ENCODE peak calls at places on chromosome 17, in four cellular contexts. E is tibial artery, K is ovary, W is uterus. G is an unnamed sample. For H3K27me3 and H3K4me1, the result is how much of the 10 kb centered on the place peaks cover.

GRCh38 chr17:77606865-77607210 is 351.7 kb upstream of the TNRC6C start:
- DNase-seq in E (no peak), K (no peak), W (no peak), G (no peak)

GRCh38 chr17:7969434-7969833 is 33.0 kb upstream of the GUCY2D start:
- DNase-seq in E (no peak), K (no peak), W (no peak), G (no peak)

GRCh38 chr17:50872710-50873424 is 6.7 kb upstream of the TOB1 start:
- DNase-seq in E (peak), K (no peak), W (no peak), G (no peak)

GRCh38 chr17:42563543-42563942 is 1.6 kb downstream of the COASY start:
- DNase-seq in E (no peak), K (no peak), W (no peak), G (no peak)

GRCh38 chr17:3925684-3926537 is 9.6 kb upstream of the P2RX1 start:
- DNase-seq in E (no peak), K (no peak), W (no peak), G (no peak)

GRCh38 chr17:45294506-45294905 is 22.3 kb downstream of the MAP3K14 start:
- DNase-seq in E (no peak), K (no peak), W (no peak), G (peak)

GRCh38 chr17:10063730-10064221 is 134.6 kb downstream of the GAS7 start:
- DNase-seq in E (peak), K (no peak), W (peak), G (peak)

GRCh38 chr17:13600475-13601316 is 1.0 kb downstream of the HS3ST3A1 start:
- DNase-seq in E (no peak), K (peak), W (no peak), G (no peak)

GRCh38 chr17:46882666-46883065 is 31.3 kb downstream of the WNT9B start:
- DNase-seq in E (no peak), K (no peak), W (no peak), G (no peak)

GRCh38 chr17:75250009-75250471 is 11.4 kb downstream of the GGA3 start:
- DNase-seq in E (no peak), K (no peak), W (no peak), G (no peak)

GRCh38 chr17:62898239-62898864 is 67.7 kb upstream of the TANC2 start:
- DNase-seq in E (no peak), K (no peak), W (no peak), G (no peak)

GRCh38 chr17:19398301-19399181 is 11.6 kb upstream of the MFAP4 start:
- DNase-seq in E (peak), K (peak), W (no peak), G (peak)

GRCh38 chr17:5425826-5426225 is 5.8 kb downstream of the RPAIN start:
- DNase-seq in E (no peak), K (no peak), W (no peak), G (no peak)

GRCh38 chr17:62653831-62654829 is 26.7 kb downstream of the MRC2 start:
- DNase-seq in E (peak), K (peak), W (peak), G (peak)

GRCh38 chr17:67136191-67137025 is 92.1 kb downstream of the CACNG1 start:
- DNase-seq in E (no peak), K (no peak), W (no peak), G (no peak)

GRCh38 chr17:50470451-50470850 is 1.8 kb upstream of the CHAD start:
- DNase-seq in E (no peak), K (no peak), W (no peak), G (no peak)

GRCh38 chr17:80247561-80247960 is 13.1 kb upstream of the RNF213 start:
- DNase-seq in E (peak), K (no peak), W (no peak), G (no peak)

GRCh38 chr17:7336240-7337175 is at the start of gene ACAP1:
- DNase-seq in E (no peak), K (no peak), W (no peak), G (no peak)

GRCh38 chr17:2081564-2081963 is 26.7 kb downstream of the HIC1 start:
- DNase-seq in E (no peak), K (no peak), W (no peak), G (no peak)

GRCh38 chr17:55458977-55459376 is 37.3 kb upstream of the MMD start:
- DNase-seq in E (no peak), K (no peak), W (no peak), G (no peak)

GRCh38 chr17:41254861-41255260 is 323 bp upstream of the KRTAP9-9 start:
- DNase-seq in E (no peak), K (no peak), W (no peak), G (no peak)
- H3K27me3 ChIP-seq in E (under half), K (under half), W (under half), G (under half)

DNA sequence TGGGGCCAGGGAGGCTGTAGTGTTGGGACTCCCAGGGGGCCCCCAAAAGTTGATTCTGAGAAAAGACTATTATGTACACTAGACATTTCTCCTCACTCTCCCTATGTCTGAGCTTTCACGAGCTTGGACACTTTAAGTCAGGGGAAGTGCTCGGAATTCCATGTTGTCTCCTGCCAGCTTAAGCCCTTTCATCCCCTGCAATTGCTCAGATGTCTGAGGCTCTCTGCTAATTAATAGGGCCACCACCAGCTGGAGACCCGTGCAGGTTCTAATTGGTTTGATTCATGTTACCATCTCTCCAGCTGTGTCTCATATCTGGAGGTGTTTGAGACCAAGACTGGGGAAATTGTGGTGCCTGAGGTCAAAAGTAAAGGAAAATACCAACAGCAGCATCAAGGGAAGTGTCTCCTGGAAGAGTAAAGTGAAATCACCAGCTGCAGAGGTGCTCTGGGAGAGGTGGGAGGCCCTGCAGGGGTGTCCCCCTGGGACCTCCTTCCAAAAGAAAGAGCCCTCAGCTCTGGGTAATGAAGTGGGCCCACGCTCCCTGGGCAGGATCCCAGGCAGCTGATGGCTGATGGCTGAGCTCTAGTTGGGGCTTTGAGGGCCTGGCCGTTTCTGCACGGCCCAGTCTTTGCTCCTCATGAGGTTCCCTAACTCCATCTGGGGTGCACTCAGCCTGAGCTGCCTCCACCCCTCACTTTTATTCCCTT is 5.8 kb upstream of the UTS2R start:
- DNase-seq in E (no peak), K (no peak), W (no peak), G (no peak)
- H3K4me1 ChIP-seq in E (under half), K (under half), W (under half), G (under half)

GRCh38 chr17:43874293-43874692 is 27.3 kb downstream of the CD300LG start:
- DNase-seq in E (no peak), K (no peak), W (no peak), G (no peak)
- H3K27me3 ChIP-seq in E (under half), K (under half), W (under half), G (under half)

DNA sequence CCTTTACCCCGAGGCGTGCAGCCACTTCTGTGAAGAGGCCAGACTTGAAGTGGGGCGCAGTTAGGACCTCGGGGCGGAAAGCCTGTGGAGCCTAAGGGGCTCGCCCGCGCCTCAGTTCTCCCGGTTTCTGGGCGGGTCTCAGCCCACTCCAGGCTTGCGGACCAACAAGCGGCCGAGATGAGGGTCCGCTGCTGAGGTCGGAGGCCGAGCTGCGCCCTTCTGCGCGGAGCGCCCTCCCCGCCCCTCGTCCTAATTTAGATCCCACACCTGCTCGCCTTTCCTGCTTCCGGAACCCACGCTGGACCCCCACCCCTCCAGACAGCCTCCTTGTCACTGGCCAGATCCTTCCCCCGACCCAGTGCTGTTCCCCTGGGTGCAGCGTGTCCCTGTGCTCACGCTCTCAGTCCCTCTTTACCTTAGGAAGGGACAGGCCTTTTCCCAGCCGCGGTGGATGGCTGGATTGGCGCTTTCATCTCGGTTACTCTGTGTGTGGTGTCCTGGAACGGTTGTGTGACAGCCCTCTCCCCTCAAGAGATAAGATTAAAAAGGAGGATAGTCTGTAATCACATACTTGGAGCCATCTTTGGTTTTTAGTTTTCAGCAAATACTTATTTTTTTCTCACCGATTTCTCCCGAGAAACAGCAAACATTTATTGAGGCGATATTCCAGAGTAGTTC is 933 bp upstream of the ATXN7L3 start:
- DNase-seq in E (no peak), K (no peak), W (no peak), G (no peak)
- H3K4me1 ChIP-seq in E (under half), K (under half), W (under half), G (under half)

GRCh38 chr17:34579979-34580684 is 750 bp downstream of the TMEM132E start:
- DNase-seq in E (no peak), K (no peak), W (peak), G (peak)

GRCh38 chr17:34578016-34578415 is 1.4 kb upstream of the TMEM132E start:
- DNase-seq in E (no peak), K (no peak), W (no peak), G (no peak)

GRCh38 chr17:34578656-34579016 is 746 bp upstream of the TMEM132E start:
- DNase-seq in E (no peak), K (no peak), W (no peak), G (no peak)

GRCh38 chr17:34580685-34581445 is 1.5 kb downstream of the TMEM132E start:
- DNase-seq in E (no peak), K (no peak), W (no peak), G (no peak)

GRCh38 chr17:34579017-34579946 is at the start of gene TMEM132E:
- DNase-seq in E (peak), K (peak), W (peak), G (peak)
- H3K27me3 ChIP-seq in E (half or more), K (under half), W (under half), G (under half)

DNA sequence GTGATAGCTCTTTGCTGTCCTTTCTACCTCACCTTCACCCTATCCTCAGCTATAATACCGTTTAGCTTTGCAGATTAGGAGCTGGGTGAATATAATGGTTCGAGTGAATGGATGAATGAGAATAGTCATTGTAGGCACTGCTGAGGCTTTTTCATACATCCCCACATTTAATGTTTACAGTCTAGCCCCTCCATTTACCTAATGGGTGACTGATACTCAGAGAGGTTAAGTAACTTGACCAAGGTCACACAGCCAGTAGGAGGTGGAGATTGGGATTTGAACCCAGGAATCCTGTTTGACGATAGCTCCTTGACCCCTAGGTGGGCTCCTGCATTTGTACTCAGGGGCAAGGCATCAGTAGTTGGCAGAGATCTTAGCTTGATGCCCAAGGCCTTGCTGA is 195.6 kb downstream of the CCDC182 start:
- DNase-seq in E (no peak), K (no peak), W (no peak), G (no peak)
- H3K4me1 ChIP-seq in E (under half), K (under half), W (under half), G (under half)

G was measured in lung.